ENCODE peak calls at places on chromosomes 11 and 22, in six cellular contexts. T, R, I, B, W and Y are unnamed samples.
A peak's percentile ranks its signal among the peaks of the same experiment; 100 is the strongest.

GRCh38 chr11:118705111-118705741 is 25.8 kb upstream of the TREH start:
- DNase-seq in I (no peak), T (peak; percentile 63), R (peak; percentile 78), W (no peak), B (peak; percentile 85), Y (no peak)

GRCh38 chr11:77470971-77471370 is 2.9 kb downstream of the PAK1 start:
- DNase-seq in B (no peak), T (no peak), I (no peak), W (no peak), R (no peak), Y (no peak)

GRCh38 chr22:40463727-40464126 is 93.3 kb downstream of the SGSM3 start:
- DNase-seq in W (no peak), R (no peak), B (no peak), I (no peak), T (no peak), Y (no peak)

GRCh38 chr11:4769838-4770237 is at the start of gene OR51F1:
- DNase-seq in B (no peak), R (no peak), I (no peak), W (no peak), T (no peak), Y (no peak)

GRCh38 chr11:75597636-75598035 is 35.6 kb downstream of the SERPINH1 start:
- DNase-seq in R (no peak), I (peak; percentile 73), B (no peak), T (no peak), W (peak; percentile 59), Y (no peak)

GRCh38 chr11:1967641-1968225 is 20.6 kb downstream of the MRPL23 start:
- DNase-seq in T (no peak), I (no peak), W (no peak), B (no peak), R (no peak), Y (no peak)

GRCh38 chr11:82890941-82891340 is 9.3 kb downstream of the PRCP start:
- DNase-seq in T (no peak), B (no peak), I (no peak), R (peak; percentile 58), W (no peak), Y (no peak)

GRCh38 chr22:19576460-19577421 is 52.5 kb upstream of the CLDN5 start:
- DNase-seq in B (no peak), I (peak; percentile 59), R (no peak), W (peak; percentile 41), T (no peak), Y (no peak)

GRCh38 chr11:61613711-61614254 is 32.9 kb upstream of the SYT7 start:
- DNase-seq in B (no peak), R (no peak), W (no peak), I (no peak), T (no peak), Y (no peak)

GRCh38 chr22:22043296-22044078 is 60.9 kb upstream of the TOP3B start:
- DNase-seq in R (no peak), T (no peak), I (no peak), W (no peak), B (no peak), Y (no peak)

GRCh38 chr11:115069599-115069998 is 391.3 kb downstream of the NXPE2 start:
- DNase-seq in B (no peak), T (no peak), W (no peak), R (no peak), I (no peak), Y (no peak)

GRCh38 chr11:5131584-5132335 is 6.4 kb downstream of the OR52A5 start:
- DNase-seq in I (no peak), T (no peak), B (no peak), R (no peak), W (no peak), Y (no peak)

GRCh38 chr22:31286360-31287255 is 5.7 kb downstream of the PIK3IP1 start:
- DNase-seq in I (no peak), T (no peak), W (no peak), R (peak; percentile 54), B (no peak), Y (no peak)

GRCh38 chr11:110779108-110779507 is 66.9 kb upstream of the ARHGAP20 start:
- DNase-seq in W (no peak), B (no peak), I (no peak), T (no peak), R (no peak), Y (no peak)

GRCh38 chr11:120097721-120098385 is 40.1 kb downstream of the TRIM29 start:
- DNase-seq in R (no peak), W (no peak), B (no peak), I (no peak), T (no peak), Y (no peak)

GRCh38 chr11:30321321-30321720 is 1.6 kb upstream of the ARL14EP start:
- DNase-seq in R (no peak), B (no peak), W (no peak), T (no peak), I (no peak), Y (no peak)

GRCh38 chr11:67264260-67264659 is 2.0 kb upstream of the GRK2 start:
- DNase-seq in I (no peak), T (no peak), R (no peak), B (no peak), W (peak; percentile 1), Y (no peak)

GRCh38 chr22:30159561-30160353 is 79.5 kb downstream of the HORMAD2 start:
- DNase-seq in W (no peak), B (peak; percentile 3), T (no peak), I (no peak), R (no peak), Y (no peak)